ENCODE peak calls at places on chromosomes 2 and 18, in seven cellular contexts. S is A549, E is AG10803, M is astrocyte of the spinal cord, X is SW480, L is midbrain, V is iris pigment epithelial cell. K is an unnamed sample.
A peak's percentile ranks its signal among the peaks of the same experiment; 100 is the strongest.

GRCh38 chr2:232245111-232245510 is 133.4 kb upstream of the ALPP start:
- DNase-seq in M (no peak), V (no peak), E (no peak), L (no peak), X (no peak), S (no peak), K (no peak)

GRCh38 chr2:8475349-8476045 is 206.4 kb upstream of the ID2 start:
- DNase-seq in V (no peak), S (no peak), M (no peak), E (no peak), X (peak; percentile 69), L (no peak), K (no peak)

GRCh38 chr18:40529478-40529877 is 1425.6 kb upstream of the PIK3C3 start:
- DNase-seq in M (peak; percentile 25), E (peak; percentile 0), X (no peak), S (no peak), V (peak; percentile 37), L (no peak), K (peak; percentile 16)

GRCh38 chr2:177832611-177833133 is 239.9 kb downstream of the PDE11A start:
- DNase-seq in M (no peak), L (no peak), X (no peak), E (no peak), S (no peak), V (no peak), K (no peak)

GRCh38 chr2:191051825-191052778 is 38.1 kb upstream of the STAT1 start:
- DNase-seq in X (peak; percentile 60), E (peak; percentile 76), L (peak; percentile 56), M (peak; percentile 71), S (no peak), V (peak; percentile 68), K (peak; percentile 74)

GRCh38 chr18:76569644-76570415 is 74.8 kb upstream of the ZNF516 start:
- DNase-seq in X (no peak), S (no peak), E (no peak), V (no peak), M (no peak), L (no peak), K (no peak)

GRCh38 chr18:64287926-64288325 is 139.0 kb upstream of the LINC00305 start:
- DNase-seq in X (no peak), E (no peak), V (no peak), L (no peak), S (no peak), M (no peak), K (no peak)

GRCh38 chr2:128362889-128363228 is 44.2 kb upstream of the HS6ST1 start:
- DNase-seq in V (peak; percentile 81), X (peak; percentile 31), M (peak; percentile 68), E (peak; percentile 94), L (no peak), S (no peak), K (peak; percentile 79)

GRCh38 chr2:112938904-112939303 is 27.9 kb downstream of the IL37 start:
- DNase-seq in S (no peak), V (peak; percentile 34), E (peak; percentile 12), L (no peak), M (peak; percentile 75), X (peak; percentile 90), K (peak; percentile 13)

GRCh38 chr2:135175177-135175576 is 123.1 kb downstream of the RAB3GAP1 start:
- DNase-seq in S (no peak), V (no peak), E (no peak), M (no peak), X (no peak), L (no peak), K (no peak)

K was measured in IMR-90.